ENCODE peak calls at places on chromosome 3, in eight cellular contexts. One of them, this sample, is unnamed.

GRCh38 chr3:145906755-145907154 is 254.2 kb downstream of the PLOD2 start:
- DNase-seq in HCT116: no peak
- DNase-seq in endothelial cell of umbilical vein: no peak
- DNase-seq in GM12878: no peak
- DNase-seq in K562: no peak
- DNase-seq in HepG2: no peak
- DNase-seq in H1: no peak
- DNase-seq in SK-N-SH: no peak
- DNase-seq in this sample: peak; percentile 34

GRCh38 chr3:23751485-23751811 is 54.3 kb upstream of the UBE2E1 start:
- DNase-seq in SK-N-SH: no peak
- DNase-seq in H1: no peak
- DNase-seq in HCT116: no peak
- DNase-seq in endothelial cell of umbilical vein: peak; percentile 46
- DNase-seq in K562: no peak
- DNase-seq in HepG2: no peak
- DNase-seq in GM12878: no peak
- DNase-seq in this sample: no peak

GRCh38 chr3:13053425-13053824 is 19.8 kb downstream of the IQSEC1 start:
- DNase-seq in HepG2: no peak
- DNase-seq in endothelial cell of umbilical vein: no peak
- DNase-seq in HCT116: no peak
- DNase-seq in SK-N-SH: no peak
- DNase-seq in H1: no peak
- DNase-seq in GM12878: no peak
- DNase-seq in K562: no peak
- DNase-seq in this sample: no peak

GRCh38 chr3:57228734-57229505 is 1.4 kb downstream of the APPL1 start:
- DNase-seq in K562: peak; percentile 53
- DNase-seq in H1: no peak
- DNase-seq in HCT116: no peak
- DNase-seq in SK-N-SH: no peak
- DNase-seq in HepG2: no peak
- DNase-seq in GM12878: no peak
- DNase-seq in endothelial cell of umbilical vein: peak; percentile 41
- DNase-seq in this sample: no peak

GRCh38 chr3:55445551-55445950 is 41.6 kb downstream of the WNT5A start:
- DNase-seq in K562: no peak
- DNase-seq in GM12878: no peak
- DNase-seq in H1: no peak
- DNase-seq in HepG2: peak; percentile 10
- DNase-seq in endothelial cell of umbilical vein: no peak
- DNase-seq in HCT116: no peak
- DNase-seq in SK-N-SH: no peak
- DNase-seq in this sample: no peak

GRCh38 chr3:59808431-59808830 is 758.6 kb upstream of the CFAP20DC start:
- DNase-seq in HepG2: no peak
- DNase-seq in GM12878: no peak
- DNase-seq in K562: no peak
- DNase-seq in HCT116: no peak
- DNase-seq in SK-N-SH: no peak
- DNase-seq in endothelial cell of umbilical vein: no peak
- DNase-seq in H1: no peak
- DNase-seq in this sample: no peak

GRCh38 chr3:188389711-188390346 is 235.9 kb downstream of the LPP start:
- DNase-seq in SK-N-SH: no peak
- DNase-seq in endothelial cell of umbilical vein: peak; percentile 50
- DNase-seq in HCT116: no peak
- DNase-seq in K562: no peak
- DNase-seq in GM12878: no peak
- DNase-seq in HepG2: no peak
- DNase-seq in H1: no peak
- DNase-seq in this sample: no peak

GRCh38 chr3:172132159-172132586 is 92.8 kb downstream of the FNDC3B start:
- DNase-seq in HepG2: no peak
- DNase-seq in endothelial cell of umbilical vein: no peak
- DNase-seq in GM12878: peak; percentile 66
- DNase-seq in SK-N-SH: no peak
- DNase-seq in H1: no peak
- DNase-seq in K562: no peak
- DNase-seq in HCT116: no peak
- DNase-seq in this sample: no peak

GRCh38 chr3:119934250-119934649 is 152.3 kb downstream of the NR1I2 start:
- DNase-seq in endothelial cell of umbilical vein: no peak
- DNase-seq in K562: no peak
- DNase-seq in H1: no peak
- DNase-seq in HCT116: no peak
- DNase-seq in SK-N-SH: no peak
- DNase-seq in GM12878: no peak
- DNase-seq in HepG2: no peak
- DNase-seq in this sample: no peak

GRCh38 chr3:65303431-65303830 is 615.6 kb upstream of the ADAMTS9 start:
- DNase-seq in K562: no peak
- DNase-seq in SK-N-SH: no peak
- DNase-seq in H1: no peak
- DNase-seq in GM12878: no peak
- DNase-seq in HepG2: no peak
- DNase-seq in HCT116: no peak
- DNase-seq in endothelial cell of umbilical vein: no peak
- DNase-seq in this sample: no peak

GRCh38 chr3:30098656-30099454 is 507.5 kb upstream of the TGFBR2 start:
- DNase-seq in K562: no peak
- DNase-seq in GM12878: no peak
- DNase-seq in endothelial cell of umbilical vein: peak; percentile 14
- DNase-seq in H1: no peak
- DNase-seq in HepG2: peak; percentile 12
- DNase-seq in HCT116: peak; percentile 19
- DNase-seq in SK-N-SH: no peak
- DNase-seq in this sample: no peak

GRCh38 chr3:14525685-14526631 is 14.2 kb downstream of the GRIP2 start:
- DNase-seq in GM12878: no peak
- DNase-seq in HepG2: no peak
- DNase-seq in HCT116: no peak
- DNase-seq in endothelial cell of umbilical vein: no peak
- DNase-seq in SK-N-SH: no peak
- DNase-seq in H1: no peak
- DNase-seq in K562: peak; percentile 19
- DNase-seq in this sample: no peak

GRCh38 chr3:161672478-161672877 is 175.9 kb downstream of the OTOL1 start:
- DNase-seq in SK-N-SH: no peak
- DNase-seq in GM12878: no peak
- DNase-seq in HepG2: no peak
- DNase-seq in HCT116: no peak
- DNase-seq in H1: no peak
- DNase-seq in K562: no peak
- DNase-seq in endothelial cell of umbilical vein: no peak
- DNase-seq in this sample: no peak

GRCh38 chr3:59818033-59818936 is 768.5 kb upstream of the CFAP20DC start:
- DNase-seq in HepG2: no peak
- DNase-seq in endothelial cell of umbilical vein: no peak
- DNase-seq in HCT116: peak; percentile 85
- DNase-seq in GM12878: no peak
- DNase-seq in SK-N-SH: no peak
- DNase-seq in H1: no peak
- DNase-seq in K562: peak; percentile 72
- DNase-seq in this sample: no peak

GRCh38 chr3:187744169-187745151 is 808 bp downstream of the BCL6 start:
- DNase-seq in K562: peak; percentile 69
- DNase-seq in GM12878: no peak
- DNase-seq in HepG2: no peak
- DNase-seq in H1: no peak
- DNase-seq in SK-N-SH: peak; percentile 61
- DNase-seq in endothelial cell of umbilical vein: peak; percentile 65
- DNase-seq in HCT116: no peak
- DNase-seq in this sample: no peak

GRCh38 chr3:53083949-53084309 is 38.1 kb upstream of the SFMBT1 start:
- DNase-seq in HepG2: no peak
- DNase-seq in endothelial cell of umbilical vein: no peak
- DNase-seq in K562: peak; percentile 63
- DNase-seq in HCT116: no peak
- DNase-seq in SK-N-SH: no peak
- DNase-seq in H1: no peak
- DNase-seq in GM12878: no peak
- DNase-seq in this sample: no peak

GRCh38 chr3:48425281-48425812 is 4.5 kb downstream of the PLXNB1 start:
- DNase-seq in endothelial cell of umbilical vein: no peak
- DNase-seq in SK-N-SH: peak; percentile 36
- DNase-seq in HCT116: no peak
- DNase-seq in K562: no peak
- DNase-seq in HepG2: no peak
- DNase-seq in GM12878: no peak
- DNase-seq in H1: no peak
- DNase-seq in this sample: no peak

GRCh38 chr3:104149154-104149553 is 1217.6 kb upstream of the ALCAM start:
- DNase-seq in endothelial cell of umbilical vein: no peak
- DNase-seq in HepG2: no peak
- DNase-seq in H1: no peak
- DNase-seq in HCT116: no peak
- DNase-seq in GM12878: no peak
- DNase-seq in SK-N-SH: no peak
- DNase-seq in K562: no peak
- DNase-seq in this sample: no peak

GRCh38 chr3:30779686-30780287 is 114.7 kb downstream of the GADL1 start:
- DNase-seq in GM12878: no peak
- DNase-seq in SK-N-SH: peak; percentile 9
- DNase-seq in HCT116: peak; percentile 16
- DNase-seq in H1: peak; percentile 48
- DNase-seq in K562: peak; percentile 28
- DNase-seq in HepG2: peak; percentile 46
- DNase-seq in endothelial cell of umbilical vein: peak; percentile 26
- DNase-seq in this sample: no peak

GRCh38 chr3:19139863-19140262 is 8.4 kb upstream of the KCNH8 start:
- DNase-seq in HepG2: no peak
- DNase-seq in GM12878: no peak
- DNase-seq in SK-N-SH: no peak
- DNase-seq in endothelial cell of umbilical vein: no peak
- DNase-seq in K562: no peak
- DNase-seq in HCT116: no peak
- DNase-seq in H1: no peak
- DNase-seq in this sample: no peak

GRCh38 chr3:136802481-136802996 is 16.4 kb upstream of the SLC35G2 start:
- DNase-seq in H1: no peak
- DNase-seq in endothelial cell of umbilical vein: peak; percentile 60
- DNase-seq in HCT116: peak; percentile 58
- DNase-seq in SK-N-SH: no peak
- DNase-seq in GM12878: no peak
- DNase-seq in HepG2: no peak
- DNase-seq in K562: no peak
- DNase-seq in this sample: no peak

GRCh38 chr3:141610993-141611392 is 124.2 kb downstream of the RASA2 start:
- DNase-seq in HCT116: no peak
- DNase-seq in K562: no peak
- DNase-seq in H1: no peak
- DNase-seq in SK-N-SH: no peak
- DNase-seq in HepG2: no peak
- DNase-seq in GM12878: no peak
- DNase-seq in endothelial cell of umbilical vein: no peak
- DNase-seq in this sample: no peak
- TF ChIP-seq POLR2AphosphoS5 in HCT116: no peak
- TF ChIP-seq POLR2AphosphoS5 in K562: no peak
- TF ChIP-seq POLR2AphosphoS5 in H1: no peak
- TF ChIP-seq POLR2AphosphoS5 in SK-N-SH: no peak
- TF ChIP-seq POLR2AphosphoS5 in HepG2: no peak
- TF ChIP-seq POLR2AphosphoS5 in GM12878: no peak
- TF ChIP-seq POLR2AphosphoS5 in endothelial cell of umbilical vein: no peak
- TF ChIP-seq POLR2AphosphoS5 in this sample: no peak

GRCh38 chr3:42489937-42490227 is 12.6 kb upstream of the VIPR1 start:
- DNase-seq in HCT116: no peak
- DNase-seq in HepG2: no peak
- DNase-seq in K562: no peak
- DNase-seq in SK-N-SH: no peak
- DNase-seq in endothelial cell of umbilical vein: no peak
- DNase-seq in GM12878: no peak
- DNase-seq in H1: no peak
- DNase-seq in this sample: no peak

GRCh38 chr3:42488687-42489086 is 13.8 kb upstream of the VIPR1 start:
- DNase-seq in HepG2: no peak
- DNase-seq in H1: no peak
- DNase-seq in endothelial cell of umbilical vein: no peak
- DNase-seq in HCT116: no peak
- DNase-seq in K562: no peak
- DNase-seq in SK-N-SH: no peak
- DNase-seq in GM12878: no peak
- DNase-seq in this sample: no peak

GRCh38 chr3:42489116-42489936 is 13.1 kb upstream of the VIPR1 start:
- DNase-seq in SK-N-SH: no peak
- DNase-seq in K562: no peak
- DNase-seq in HepG2: no peak
- DNase-seq in HCT116: no peak
- DNase-seq in H1: peak; percentile 41
- DNase-seq in endothelial cell of umbilical vein: no peak
- DNase-seq in GM12878: no peak
- DNase-seq in this sample: no peak

GRCh38 chr3:42491876-42492507 is 10.5 kb upstream of the VIPR1 start:
- DNase-seq in HCT116: no peak
- DNase-seq in HepG2: no peak
- DNase-seq in GM12878: no peak
- DNase-seq in endothelial cell of umbilical vein: no peak
- DNase-seq in K562: no peak
- DNase-seq in H1: no peak
- DNase-seq in SK-N-SH: no peak
- DNase-seq in this sample: no peak

DNA sequence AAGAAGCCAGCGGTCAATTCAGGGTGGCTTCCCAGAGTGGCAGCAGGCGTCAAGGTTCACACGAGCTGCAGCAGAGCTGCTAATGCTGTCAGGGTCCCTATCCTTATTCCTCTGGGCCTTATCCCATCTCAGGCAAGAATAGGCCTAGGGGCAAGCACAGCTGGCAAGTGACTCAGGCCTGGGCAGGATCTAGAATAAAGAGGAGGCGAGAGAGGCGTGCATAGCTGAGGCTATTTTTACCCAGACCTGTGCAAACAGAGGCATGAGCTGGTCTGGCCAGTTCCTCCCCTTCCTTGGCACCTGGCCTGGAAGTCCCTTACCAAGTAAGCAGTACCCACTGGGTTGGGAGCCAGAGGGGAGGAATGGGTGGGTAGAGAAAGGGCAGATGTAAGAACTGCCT is 12.2 kb upstream of the VIPR1 start:
- DNase-seq in endothelial cell of umbilical vein: peak; percentile 83
- DNase-seq in H1: peak; percentile 43
- DNase-seq in HepG2: no peak
- DNase-seq in HCT116: peak; percentile 59
- DNase-seq in SK-N-SH: no peak
- DNase-seq in GM12878: peak; percentile 77
- DNase-seq in K562: no peak
- DNase-seq in this sample: no peak
- H3K9ac ChIP-seq in endothelial cell of umbilical vein: peak overlapping the region; percentile 8
- H3K9ac ChIP-seq in H1: no peak overlapping the region
- H3K9ac ChIP-seq in HepG2: no peak overlapping the region
- H3K9ac ChIP-seq in HCT116: peak overlapping the region; percentile 38
- H3K9ac ChIP-seq in SK-N-SH: no peak overlapping the region
- H3K9ac ChIP-seq in GM12878: peak overlapping the region; percentile 36
- H3K9ac ChIP-seq in K562: no peak overlapping the region
- H3K9ac ChIP-seq in this sample: no peak overlapping the region

GRCh38 chr3:124780767-124781485 is 50.7 kb downstream of the UMPS start:
- DNase-seq in HCT116: no peak
- DNase-seq in endothelial cell of umbilical vein: peak; percentile 43
- DNase-seq in H1: no peak
- DNase-seq in SK-N-SH: peak; percentile 41
- DNase-seq in HepG2: no peak
- DNase-seq in K562: no peak
- DNase-seq in GM12878: no peak
- DNase-seq in this sample: no peak
- TF ChIP-seq POLR2AphosphoS5 in HCT116: no peak
- TF ChIP-seq POLR2AphosphoS5 in endothelial cell of umbilical vein: no peak
- TF ChIP-seq POLR2AphosphoS5 in H1: no peak
- TF ChIP-seq POLR2AphosphoS5 in SK-N-SH: no peak
- TF ChIP-seq POLR2AphosphoS5 in HepG2: no peak
- TF ChIP-seq POLR2AphosphoS5 in K562: no peak
- TF ChIP-seq POLR2AphosphoS5 in GM12878: no peak
- TF ChIP-seq POLR2AphosphoS5 in this sample: no peak

GRCh38 chr3:127822166-127822835 is at the start of gene MGLL:
- DNase-seq in H1: peak; percentile 60
- DNase-seq in HepG2: no peak
- DNase-seq in SK-N-SH: peak; percentile 78
- DNase-seq in GM12878: no peak
- DNase-seq in HCT116: no peak
- DNase-seq in endothelial cell of umbilical vein: peak; percentile 57
- DNase-seq in K562: no peak
- DNase-seq in this sample: no peak
- H3K9ac ChIP-seq in H1: peak within 1 kb of the TSS; percentile 19
- H3K9ac ChIP-seq in HepG2: no peak within 1 kb of the TSS
- H3K9ac ChIP-seq in SK-N-SH: peak within 1 kb of the TSS; percentile 61
- H3K9ac ChIP-seq in GM12878: peak within 1 kb of the TSS; percentile 82
- H3K9ac ChIP-seq in HCT116: peak within 1 kb of the TSS; percentile 66
- H3K9ac ChIP-seq in endothelial cell of umbilical vein: peak within 1 kb of the TSS; percentile 75
- H3K9ac ChIP-seq in K562: no peak within 1 kb of the TSS
- H3K9ac ChIP-seq in this sample: no peak within 1 kb of the TSS